ENCODE peak calls at places on chromosome 6, in four cellular contexts. G is HCT116, V is GM12878, U is SK-N-SH. X is an unnamed sample.

GRCh38 chr6:90538651-90539050 is 48.2 kb downstream of the MAP3K7 start:
- DNase-seq in G (no peak), V (no peak), U (no peak), X (no peak)

GRCh38 chr6:2085657-2086056 is 159.7 kb downstream of the GMDS start:
- DNase-seq in G (no peak), V (no peak), U (no peak), X (no peak)

GRCh38 chr6:36976005-36976261 is 10.1 kb downstream of the MTCH1 start:
- DNase-seq in G (no peak), V (no peak), U (no peak), X (no peak)

GRCh38 chr6:117870477-117871243 is 36.4 kb upstream of the SLC35F1 start:
- DNase-seq in G (no peak), V (no peak), U (no peak), X (no peak)

GRCh38 chr6:11631008-11631407 is 93.5 kb downstream of the TMEM170B start:
- DNase-seq in G (no peak), V (no peak), U (peak), X (no peak)

GRCh38 chr6:99402458-99402857 is 8.5 kb upstream of the COQ3 start:
- DNase-seq in G (no peak), V (no peak), U (no peak), X (no peak)

GRCh38 chr6:105810105-105810921 is 275.8 kb upstream of the PRDM1 start:
- DNase-seq in G (peak), V (no peak), U (no peak), X (no peak)

GRCh38 chr6:132314432-132314831 is 86.8 kb downstream of the MOXD1 start:
- DNase-seq in G (no peak), V (no peak), U (no peak), X (no peak)

GRCh38 chr6:169963581-169964297 is 212.3 kb downstream of the ERMARD start:
- DNase-seq in G (no peak), V (no peak), U (peak), X (no peak)

GRCh38 chr6:22575190-22575589 is 5.8 kb downstream of the HDGFL1 start:
- DNase-seq in G (no peak), V (no peak), U (no peak), X (no peak)
- TF ChIP-seq JUND in G (no peak), V (no peak), U (no peak), X (no peak)

GRCh38 chr6:127441881-127442280 is 17.3 kb downstream of the KIAA0408 start:
- DNase-seq in G (no peak), V (no peak), U (no peak), X (no peak)

GRCh38 chr6:127447780-127448179 is 11.4 kb downstream of the KIAA0408 start:
- DNase-seq in G (no peak), V (no peak), U (no peak), X (no peak)

GRCh38 chr6:127451388-127451787 is 7.8 kb downstream of the KIAA0408 start:
- DNase-seq in G (no peak), V (no peak), U (no peak), X (no peak)

DNA sequence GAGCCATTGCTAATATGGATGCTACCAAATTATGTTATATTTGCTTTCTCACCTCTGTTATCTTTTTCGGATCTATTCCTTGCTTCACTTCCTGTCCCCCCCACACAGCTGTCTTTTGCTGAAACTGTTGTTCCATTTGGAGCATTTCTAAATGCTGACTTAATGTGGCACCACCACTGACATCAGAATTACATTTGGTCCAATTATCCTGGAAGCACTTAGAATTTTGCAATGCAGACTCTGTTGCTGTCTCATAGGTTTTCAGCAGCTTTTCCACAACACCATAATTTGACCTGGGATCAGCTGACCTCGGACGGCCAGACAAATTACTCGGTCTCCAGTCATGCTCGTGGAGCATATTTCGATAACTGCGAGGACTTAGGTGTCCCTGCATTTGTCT is 12.8 kb downstream of the KIAA0408 start:
- DNase-seq in G (no peak), V (no peak), U (no peak), X (no peak)
- TF ChIP-seq JUND in G (no peak), V (no peak), U (no peak), X (no peak)

GRCh38 chr6:22041797-22042489 is 254.9 kb downstream of the PRL start:
- DNase-seq in G (no peak), V (no peak), U (no peak), X (no peak)
- TF ChIP-seq JUND in G (no peak), V (no peak), U (no peak), X (no peak)

DNA sequence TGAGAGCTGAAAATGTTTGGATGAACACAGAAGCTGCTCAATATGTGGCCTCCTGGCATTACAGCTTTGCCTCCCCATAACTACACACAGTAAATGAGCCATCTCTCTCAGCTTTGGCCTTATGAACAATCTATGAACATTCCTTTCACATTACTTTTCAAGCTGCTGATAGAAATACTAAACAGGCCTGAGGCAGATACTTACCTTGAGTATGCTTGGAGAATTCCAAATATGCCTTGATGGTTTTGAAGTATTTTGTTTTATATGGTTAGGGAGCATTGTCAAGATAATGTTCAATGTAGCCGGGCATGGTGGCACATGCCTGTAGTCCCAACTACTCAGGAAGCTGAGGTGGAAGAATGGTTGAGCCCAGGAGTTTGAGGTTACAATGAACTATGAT is 104.5 kb downstream of the CD24 start:
- DNase-seq in G (no peak), V (no peak), U (no peak), X (peak)
- TF ChIP-seq JUND in G (peak), V (no peak), U (no peak), X (peak)